ENCODE peak calls at places on chromosomes 12 and 14, in ten cellular contexts. U is progenitor cell of endocrine pancreas, W is endothelial cell of umbilical vein, K is thoracic aorta, I is GM06990, Y is GM12865, Z is stomach, P is AG04450, X is lower leg skin, M is endodermal cell. D is an unnamed sample.

GRCh38 chr14:90518941-90519256 is 122.1 kb downstream of the CALM1 start:
- DNase-seq in I (peak), P (no peak), W (peak), M (peak), U (no peak), K (no peak), X (no peak), Y (peak), Z (peak), D (no peak)

GRCh38 chr12:83865431-83865830 is 1047.2 kb downstream of the SLC6A15 start:
- DNase-seq in I (no peak), K (no peak), W (no peak), P (no peak), Z (no peak), M (no peak), Y (no peak), X (no peak), U (no peak), D (no peak)

GRCh38 chr12:115338566-115339294 is 654.8 kb upstream of the TBX3 start:
- DNase-seq in M (peak), Y (peak), U (no peak), X (no peak), K (no peak), Z (no peak), I (no peak), P (no peak), W (no peak), D (no peak)

GRCh38 chr14:60637490-60638452 is 11.5 kb downstream of the SIX1 start:
- DNase-seq in U (peak), I (no peak), W (no peak), M (peak), X (peak), P (no peak), K (no peak), Y (no peak), Z (no peak), D (peak)

GRCh38 chr14:61567838-61568571 is 127.3 kb upstream of the HIF1A start:
- DNase-seq in W (no peak), X (no peak), U (no peak), Y (peak), K (no peak), Z (no peak), M (peak), P (no peak), I (peak), D (peak)

GRCh38 chr14:74610866-74611671 is 968 bp downstream of the LTBP2 start:
- DNase-seq in P (no peak), I (no peak), K (no peak), X (no peak), M (peak), W (peak), Z (no peak), Y (no peak), U (no peak), D (no peak)

GRCh38 chr14:49405291-49405690 is 180.9 kb downstream of the RPS29 start:
- DNase-seq in W (peak), M (no peak), Z (no peak), K (no peak), U (no peak), P (peak), X (no peak), I (no peak), Y (no peak), D (no peak)

GRCh38 chr12:50211392-50212070 is 44.4 kb upstream of the CERS5 start:
- DNase-seq in I (no peak), X (no peak), U (no peak), Z (no peak), W (peak), M (no peak), Y (no peak), P (no peak), K (no peak), D (no peak)

GRCh38 chr12:92290016-92290685 is 144.5 kb upstream of the BTG1 start:
- DNase-seq in W (peak), M (peak), X (no peak), U (no peak), Y (no peak), K (no peak), I (no peak), P (no peak), Z (no peak), D (no peak)

GRCh38 chr12:113480336-113480688 is 8.6 kb upstream of the LHX5 start:
- DNase-seq in U (no peak), Y (no peak), X (no peak), M (no peak), K (no peak), P (no peak), Z (no peak), W (no peak), I (no peak), D (no peak)

GRCh38 chr12:113479578-113480335 is 8.1 kb upstream of the LHX5 start:
- DNase-seq in I (no peak), Z (no peak), Y (peak), M (peak), U (peak), W (peak), P (no peak), K (no peak), X (no peak), D (peak)

GRCh38 chr12:113485330-113485729 is 13.7 kb upstream of the LHX5 start:
- DNase-seq in K (no peak), M (peak), Y (no peak), P (no peak), X (no peak), U (no peak), I (no peak), W (no peak), Z (no peak), D (no peak)

GRCh38 chr12:113479193-113479577 is 7.5 kb upstream of the LHX5 start:
- DNase-seq in P (no peak), K (no peak), M (peak), Y (no peak), W (no peak), Z (no peak), U (no peak), I (no peak), X (no peak), D (no peak)

GRCh38 chr12:113482334-113482733 is 10.7 kb upstream of the LHX5 start:
- DNase-seq in U (no peak), I (no peak), K (no peak), P (no peak), W (no peak), Z (no peak), Y (no peak), X (no peak), M (peak), D (no peak)
- TF ChIP-seq CTCF in U (no peak), I (no peak), K (no peak), P (no peak), W (no peak), Z (no peak), Y (no peak), X (no peak), M (no peak), D (no peak)

DNA sequence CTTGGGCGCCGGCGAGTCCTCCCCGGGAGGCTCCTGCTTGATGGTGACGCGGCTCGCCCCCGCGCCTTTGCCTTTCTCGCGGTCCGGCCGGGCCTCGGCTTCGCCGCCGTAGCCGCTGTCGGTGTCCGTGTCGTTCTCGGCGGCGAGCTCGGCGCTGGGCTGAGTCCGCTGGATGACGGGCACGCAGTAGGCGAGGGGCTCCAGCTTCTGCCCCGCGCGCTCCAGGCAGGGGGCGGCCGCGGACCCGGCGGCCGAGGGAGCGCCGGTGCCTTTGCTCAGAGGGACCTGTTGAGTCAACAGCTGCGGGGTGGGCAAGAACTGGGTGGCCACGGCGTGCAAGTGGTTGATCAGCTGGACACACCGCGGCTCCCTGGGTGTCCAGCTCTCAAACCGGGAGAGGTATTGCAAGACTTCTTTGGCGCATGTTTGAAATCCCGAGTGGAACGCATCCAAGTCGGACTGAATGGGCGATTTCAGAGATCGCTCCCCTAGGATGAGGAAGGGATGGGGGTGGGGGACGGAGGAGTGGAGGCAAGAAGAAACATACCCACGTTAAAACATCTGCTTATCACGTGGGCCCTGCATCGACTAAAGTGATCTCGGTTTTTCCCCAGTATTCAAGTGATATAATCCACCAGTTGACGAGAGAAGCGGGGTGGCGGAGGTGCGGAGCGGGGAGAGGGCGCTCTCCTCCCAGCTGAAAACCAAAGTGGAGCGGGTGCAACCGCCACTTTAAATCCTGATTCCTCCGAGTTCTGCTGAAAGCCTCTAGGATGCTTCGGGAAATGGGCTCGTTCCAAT is 2.0 kb downstream of the BHLHE41 start:
- DNase-seq in I (peak), W (peak), Y (peak), U (peak), M (peak), Z (peak), P (no peak), X (peak), K (peak), D (peak)
- TF ChIP-seq CTCF in I (peak), W (peak), Y (no peak), U (peak), M (peak), Z (no peak), P (peak), X (no peak), K (peak), D (no peak)

GRCh38 chr12:117210266-117210918 is 20.1 kb upstream of the FBXO21 start:
- DNase-seq in U (no peak), X (no peak), W (no peak), K (no peak), Y (no peak), Z (no peak), I (no peak), M (no peak), P (no peak), D (no peak)

GRCh38 chr12:117209626-117210025 is 19.4 kb upstream of the FBXO21 start:
- DNase-seq in M (no peak), U (no peak), P (no peak), Z (no peak), K (no peak), I (no peak), Y (no peak), W (no peak), X (no peak), D (no peak)

GRCh38 chr12:117213295-117213808 is 23.1 kb upstream of the FBXO21 start:
- DNase-seq in X (no peak), Y (no peak), Z (no peak), U (no peak), P (no peak), W (no peak), M (no peak), K (no peak), I (no peak), D (no peak)

GRCh38 chr12:117214797-117215196 is 24.5 kb upstream of the FBXO21 start:
- DNase-seq in Y (peak), I (no peak), P (no peak), U (no peak), M (no peak), W (no peak), X (no peak), K (no peak), Z (no peak), D (no peak)

DNA sequence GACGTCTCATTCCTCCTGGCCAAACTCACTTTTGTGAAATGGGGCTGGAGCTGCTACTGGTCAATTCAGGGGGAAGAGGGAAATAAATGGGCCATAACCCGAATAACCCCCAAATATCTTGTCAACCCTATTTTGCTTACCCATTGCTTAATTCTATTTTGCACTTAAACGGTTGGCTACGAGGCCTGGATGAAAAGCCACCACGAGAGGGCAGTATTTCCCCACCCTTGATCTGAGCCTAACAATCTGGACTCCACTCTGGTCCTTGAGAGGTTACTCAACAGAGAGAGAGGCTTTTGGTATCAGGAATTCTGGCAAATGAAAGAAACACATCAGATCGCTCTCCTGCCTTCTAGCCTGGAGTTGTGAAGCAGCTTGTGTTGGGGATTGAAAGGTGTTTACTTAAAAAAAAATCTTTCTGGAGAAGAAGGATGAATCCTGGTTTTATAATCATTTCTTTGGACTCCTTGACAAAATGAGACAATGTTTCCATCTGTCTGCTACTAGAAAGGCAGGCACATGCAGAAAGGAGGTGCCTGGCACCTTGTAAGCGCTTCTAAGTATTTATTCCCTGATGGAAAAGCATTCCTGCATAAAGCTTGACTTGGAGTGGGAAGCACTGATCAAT is 22.4 kb upstream of the FBXO21 start:
- DNase-seq in W (peak), X (peak), M (peak), P (peak), U (peak), Z (peak), I (no peak), K (peak), Y (peak), D (peak)
- TF ChIP-seq CTCF in W (peak), X (peak), M (peak), P (peak), U (peak), Z (peak), I (peak), K (peak), Y (peak), D (peak)

DNA sequence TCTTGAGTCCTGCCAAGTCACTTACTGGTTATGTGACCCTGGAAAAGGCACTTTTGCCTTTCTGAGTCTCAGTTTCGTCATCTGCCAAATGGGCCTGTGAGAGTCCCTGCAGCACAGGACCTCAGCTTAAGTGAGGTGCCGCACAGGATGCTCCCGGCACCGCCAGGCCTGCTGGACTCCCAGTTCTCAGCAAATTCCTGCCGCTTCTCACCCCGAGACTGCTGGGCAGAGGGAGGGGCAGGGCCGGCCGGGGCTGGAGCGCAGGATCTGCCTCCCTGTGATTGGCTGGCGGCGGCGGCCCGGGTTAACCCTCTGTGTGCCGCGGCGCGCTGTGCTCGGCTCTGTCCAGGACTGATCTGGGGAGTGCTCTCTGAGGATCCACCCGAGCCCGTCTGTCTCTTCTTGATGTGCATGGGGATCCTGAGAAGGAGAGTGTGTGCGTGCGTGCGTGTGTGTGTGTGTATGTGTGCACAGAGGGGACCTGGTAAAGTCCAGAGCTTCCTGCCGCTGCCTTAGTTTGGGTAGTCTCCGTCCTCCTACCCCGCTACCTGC is 8.6 kb downstream of the SETD1B start:
- DNase-seq in Z (peak), U (no peak), K (no peak), Y (peak), P (no peak), I (no peak), M (peak), X (peak), W (peak), D (peak)
- TF ChIP-seq CTCF in Z (no peak), U (peak), K (peak), Y (no peak), P (no peak), I (no peak), M (peak), X (no peak), W (no peak), D (peak)

GRCh38 chr14:106551265-106551664 is 1024.9 kb downstream of the TMEM121 start:
- DNase-seq in Y (no peak), X (no peak), M (no peak), W (no peak), U (no peak), Z (no peak), I (no peak), P (no peak), K (no peak), D (no peak)
- TF ChIP-seq CTCF in Y (no peak), X (no peak), M (no peak), W (no peak), U (no peak), Z (no peak), I (no peak), P (no peak), K (no peak), D (no peak)

GRCh38 chr14:47490353-47490752 is 185.1 kb downstream of the MDGA2 start:
- DNase-seq in I (no peak), M (no peak), W (no peak), U (no peak), Y (no peak), X (no peak), K (no peak), P (no peak), Z (no peak), D (no peak)

GRCh38 chr14:47485421-47485820 is 190.0 kb downstream of the MDGA2 start:
- DNase-seq in W (no peak), Y (no peak), Z (no peak), M (peak), K (no peak), P (no peak), X (no peak), U (no peak), I (no peak), D (no peak)

DNA sequence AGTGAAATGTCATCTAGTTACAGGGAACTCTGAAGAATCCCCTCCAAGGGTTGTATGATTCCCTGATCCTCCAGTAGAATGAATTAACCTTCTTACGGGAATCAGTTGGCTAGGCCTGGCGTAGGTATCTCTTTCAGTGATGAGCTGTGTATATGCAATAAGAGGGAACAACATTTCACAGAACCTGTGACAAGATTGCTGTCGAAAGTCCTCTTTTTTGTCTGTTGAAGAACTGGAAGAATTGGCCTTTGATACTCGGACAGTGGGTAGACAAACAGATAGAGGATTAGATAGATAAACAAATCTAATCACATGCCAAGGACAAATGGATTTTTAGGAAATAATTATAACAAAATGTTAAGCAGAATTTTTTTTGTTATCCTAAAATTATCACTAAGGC is 184.6 kb downstream of the MDGA2 start:
- DNase-seq in I (no peak), K (no peak), U (no peak), W (no peak), Y (no peak), X (no peak), P (no peak), M (no peak), Z (no peak), D (no peak)
- TF ChIP-seq CTCF in I (no peak), K (no peak), U (no peak), W (no peak), Y (no peak), X (no peak), P (no peak), M (no peak), Z (no peak), D (no peak)

GRCh38 chr12:81332054-81332453 is 254.2 kb downstream of the ACSS3 start:
- DNase-seq in X (no peak), W (no peak), K (no peak), I (no peak), P (no peak), Z (no peak), M (no peak), U (no peak), Y (no peak), D (no peak)

GRCh38 chr12:81333812-81334211 is 255.9 kb downstream of the ACSS3 start:
- DNase-seq in U (no peak), W (no peak), P (no peak), K (no peak), I (no peak), X (no peak), M (no peak), Y (no peak), Z (no peak), D (no peak)

GRCh38 chr12:81327458-81327857 is 249.6 kb downstream of the ACSS3 start:
- DNase-seq in U (no peak), Z (no peak), I (no peak), Y (no peak), K (no peak), X (no peak), P (no peak), M (no peak), W (no peak), D (no peak)

GRCh38 chr12:81329088-81329487 is 251.2 kb downstream of the ACSS3 start:
- DNase-seq in Z (no peak), U (no peak), M (peak), W (peak), I (no peak), Y (peak), P (no peak), X (no peak), K (no peak), D (peak)

GRCh38 chr12:81330480-81330879 is 252.6 kb downstream of the ACSS3 start:
- DNase-seq in W (peak), Y (no peak), P (no peak), I (no peak), Z (no peak), U (no peak), K (no peak), M (no peak), X (no peak), D (no peak)
- TF ChIP-seq CTCF in W (no peak), Y (no peak), P (no peak), I (peak), Z (no peak), U (no peak), K (no peak), M (peak), X (no peak), D (no peak)

GRCh38 chr14:104078031-104078455 is 7.5 kb upstream of the ASPG start:
- DNase-seq in Y (peak), K (no peak), M (peak), W (peak), U (peak), I (peak), Z (peak), X (peak), P (peak), D (peak)

GRCh38 chr14:104076743-104077142 is 8.8 kb upstream of the ASPG start:
- DNase-seq in K (no peak), P (no peak), W (no peak), X (no peak), Z (no peak), U (no peak), Y (no peak), M (no peak), I (no peak), D (no peak)

GRCh38 chr14:104072586-104072985 is 12.9 kb upstream of the ASPG start:
- DNase-seq in Y (no peak), P (no peak), U (no peak), Z (no peak), W (no peak), X (no peak), K (no peak), I (no peak), M (no peak), D (no peak)

GRCh38 chr14:104073764-104074163 is 11.7 kb upstream of the ASPG start:
- DNase-seq in M (no peak), W (no peak), P (no peak), I (no peak), K (no peak), U (no peak), X (no peak), Z (no peak), Y (no peak), D (no peak)

DNA sequence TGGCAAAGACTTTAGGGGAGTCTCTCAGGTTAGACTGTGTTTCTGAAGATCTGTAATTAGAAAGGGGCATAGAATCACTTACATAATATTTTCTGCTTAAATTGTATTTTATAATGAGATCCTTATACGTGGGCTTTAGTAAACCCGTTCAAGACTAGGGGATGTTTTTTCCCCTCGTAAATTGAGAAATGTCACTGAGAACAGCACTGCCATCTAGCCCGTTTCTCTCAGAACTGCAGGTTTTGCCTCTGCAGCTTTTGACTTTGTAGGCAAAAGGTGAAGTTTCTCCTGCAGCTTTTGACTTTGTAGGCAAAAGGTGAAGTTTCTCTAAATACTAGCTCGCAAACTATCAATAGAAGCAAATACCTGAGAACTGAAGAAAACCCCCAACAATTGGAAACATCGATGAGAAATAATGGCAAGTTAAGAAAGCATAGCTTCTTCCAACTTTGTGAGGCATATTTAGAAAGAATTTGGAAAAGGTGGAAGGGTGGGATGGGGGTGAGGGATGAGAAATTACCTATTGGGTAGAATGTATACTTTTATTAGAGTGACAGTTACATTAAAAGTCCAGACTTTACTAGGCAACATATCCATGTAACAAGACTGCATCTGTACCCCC is 9.9 kb upstream of the ASPG start:
- DNase-seq in X (no peak), K (no peak), M (peak), W (no peak), I (no peak), Y (no peak), P (no peak), Z (no peak), U (no peak), D (no peak)
- TF ChIP-seq CTCF in X (no peak), K (no peak), M (peak), W (peak), I (peak), Y (no peak), P (peak), Z (no peak), U (peak), D (peak)